ENCODE peak calls at places on chromosome 11, in eight cellular contexts. Z is GM13976, W is HFFc6, N is AG04449, X is AG10803, P is tibial artery, O is fibroblast of lung, B is A549. U is an unnamed sample.

GRCh38 chr11:48170176-48170839 is 46.3 kb upstream of the OR4B1 start:
- DNase-seq in O (peak; percentile 13), Z (no peak), X (peak; percentile 57), B (no peak), P (no peak), N (no peak), W (peak; percentile 10), U (no peak)

GRCh38 chr11:30245621-30246020 is 14.8 kb downstream of the FSHB start:
- DNase-seq in Z (no peak), W (no peak), P (no peak), N (no peak), X (no peak), O (no peak), B (no peak), U (no peak)

GRCh38 chr11:10975287-10975721 is 117.5 kb upstream of the ZBED5 start:
- DNase-seq in Z (no peak), X (no peak), P (no peak), O (no peak), B (no peak), N (no peak), W (no peak), U (no peak)

GRCh38 chr11:13486926-13487660 is 8.7 kb downstream of the PTH start:
- DNase-seq in P (no peak), W (no peak), Z (peak; percentile 42), X (peak; percentile 35), B (peak; percentile 15), O (peak; percentile 9), N (no peak), U (peak; percentile 73)

GRCh38 chr11:1774886-1775285 is 11.2 kb upstream of the CTSD start:
- DNase-seq in X (no peak), Z (no peak), P (peak; percentile 45), B (no peak), N (no peak), W (no peak), O (no peak), U (no peak)

GRCh38 chr11:37465221-37465620 is 867.2 kb upstream of the RAG2 start:
- DNase-seq in O (no peak), N (no peak), Z (no peak), B (no peak), P (no peak), W (no peak), X (no peak), U (no peak)

GRCh38 chr11:43969543-43969942 is 27.1 kb downstream of the C11orf96 start:
- DNase-seq in N (no peak), X (no peak), W (no peak), O (no peak), P (no peak), Z (no peak), B (no peak), U (no peak)

GRCh38 chr11:8828580-8829358 is 82.2 kb upstream of the AKIP1 start:
- DNase-seq in Z (no peak), N (no peak), W (no peak), B (no peak), O (no peak), P (no peak), X (peak; percentile 46), U (no peak)

GRCh38 chr11:113119074-113119473 is 157.9 kb downstream of the NCAM1 start:
- DNase-seq in Z (no peak), X (peak; percentile 28), N (no peak), B (no peak), O (no peak), W (no peak), P (no peak), U (no peak)

GRCh38 chr11:122205036-122205435 is 89.0 kb upstream of the BLID start:
- DNase-seq in X (peak; percentile 80), W (no peak), P (no peak), N (no peak), B (no peak), O (no peak), Z (no peak), U (no peak)

GRCh38 chr11:119108151-119108856 is 1.2 kb downstream of the C2CD2L start:
- DNase-seq in O (no peak), N (no peak), W (no peak), Z (peak; percentile 60), B (no peak), P (no peak), X (peak; percentile 11), U (peak; percentile 55)

GRCh38 chr11:74932169-74932568 is 16.7 kb downstream of the XRRA1 start:
- DNase-seq in W (peak; percentile 28), Z (no peak), N (no peak), P (no peak), X (no peak), B (no peak), O (peak; percentile 46), U (peak; percentile 55)

GRCh38 chr11:353315-353857 is 15.9 kb upstream of the B4GALNT4 start:
- DNase-seq in Z (no peak), B (no peak), N (peak; percentile 50), O (peak; percentile 86), W (peak; percentile 59), P (peak; percentile 96), X (peak; percentile 87), U (no peak)

GRCh38 chr11:60857378-60858232 is 1.9 kb upstream of the PTGDR2 start:
- DNase-seq in N (no peak), Z (no peak), W (peak; percentile 30), X (no peak), P (no peak), O (no peak), B (no peak), U (no peak)

GRCh38 chr11:104823638-104824037 is 74.6 kb downstream of the CASP12 start:
- DNase-seq in P (no peak), B (no peak), W (no peak), Z (no peak), N (no peak), X (no peak), O (no peak), U (no peak)

GRCh38 chr11:111334495-111335123 is 36.3 kb downstream of the POU2AF3 start:
- DNase-seq in O (no peak), N (no peak), P (no peak), B (no peak), X (no peak), Z (no peak), W (no peak), U (no peak)

GRCh38 chr11:129770993-129771392 is 44.7 kb upstream of the TMEM45B start:
- DNase-seq in N (no peak), X (no peak), P (no peak), Z (no peak), O (no peak), B (no peak), W (no peak), U (no peak)

GRCh38 chr11:16086229-16086628 is 270.1 kb downstream of the SOX6 start:
- DNase-seq in Z (no peak), O (no peak), W (no peak), N (no peak), P (no peak), B (no peak), X (no peak), U (no peak)

GRCh38 chr11:3155691-3156258 is 9.3 kb downstream of the OSBPL5 start:
- DNase-seq in W (peak; percentile 26), B (no peak), N (no peak), P (peak; percentile 66), O (peak; percentile 40), Z (no peak), X (peak; percentile 82), U (no peak)

GRCh38 chr11:116353517-116353916 is 419.3 kb downstream of the BUD13 start:
- DNase-seq in Z (no peak), W (no peak), X (no peak), P (no peak), O (no peak), B (no peak), N (no peak), U (no peak)

GRCh38 chr11:116360542-116360941 is 412.2 kb downstream of the BUD13 start:
- DNase-seq in Z (no peak), O (no peak), X (no peak), B (no peak), N (no peak), P (no peak), W (no peak), U (no peak)

GRCh38 chr11:116355104-116355503 is 417.7 kb downstream of the BUD13 start:
- DNase-seq in B (no peak), N (no peak), O (no peak), X (no peak), W (no peak), P (no peak), Z (no peak), U (no peak)

GRCh38 chr11:116352881-116353280 is 419.9 kb downstream of the BUD13 start:
- DNase-seq in X (no peak), B (no peak), N (no peak), O (no peak), P (no peak), Z (no peak), W (no peak), U (no peak)

DNA sequence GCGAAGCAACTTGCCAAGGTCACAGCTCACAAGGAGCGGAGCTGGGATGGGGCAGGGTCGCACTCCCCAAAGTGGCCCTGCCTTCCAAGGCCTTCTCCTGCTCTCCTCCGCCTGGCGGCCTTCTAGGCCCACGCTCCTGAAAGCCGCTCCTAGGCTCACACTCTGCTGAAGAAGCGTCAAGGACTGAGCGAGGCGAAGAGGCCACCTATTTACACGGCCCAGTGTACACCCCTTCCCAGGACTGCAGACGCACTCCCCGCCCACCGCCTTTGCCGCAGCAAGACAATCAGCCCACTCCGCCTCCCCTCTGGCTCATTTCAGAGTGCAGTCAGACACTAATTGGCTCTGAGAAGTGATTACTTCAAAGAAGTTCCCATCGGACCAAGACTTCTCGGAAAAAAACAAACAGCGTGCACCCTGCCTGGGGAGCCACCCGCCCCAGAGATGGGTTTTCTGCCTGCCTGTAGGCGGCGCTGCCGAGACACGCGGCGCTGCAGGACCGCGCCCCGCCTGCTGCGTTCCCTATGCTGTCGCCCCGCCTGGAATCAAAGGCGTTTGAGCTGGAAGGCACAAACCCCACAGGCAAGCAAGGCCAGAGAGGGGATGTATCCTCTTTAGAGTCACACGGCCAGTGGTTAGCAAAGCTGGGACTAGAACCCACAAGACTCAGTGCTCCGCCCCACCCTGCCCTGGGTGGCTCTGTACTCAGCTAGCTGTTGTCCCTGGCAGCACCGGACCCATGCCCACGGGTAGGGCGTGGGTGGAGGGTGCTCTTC is 414.8 kb downstream of the BUD13 start:
- DNase-seq in O (no peak), X (no peak), N (no peak), W (no peak), P (no peak), Z (peak; percentile 55), B (no peak), U (peak; percentile 7)
- TF ChIP-seq CTCF in O (no peak), X (no peak), N (peak; percentile 28), W (no peak), P (no peak), Z (peak; percentile 46), B (no peak), U (peak; percentile 48)

GRCh38 chr11:71266114-71266833 is 13.9 kb upstream of the SHANK2 start:
- DNase-seq in Z (no peak), P (no peak), N (no peak), X (no peak), B (no peak), O (no peak), W (no peak), U (no peak)
- TF ChIP-seq CTCF in Z (no peak), P (no peak), N (no peak), X (no peak), B (no peak), O (no peak), W (no peak), U (no peak)

GRCh38 chr11:106581399-106581798 is 436.9 kb downstream of the GUCY1A2 start:
- DNase-seq in P (no peak), X (no peak), O (peak; percentile 30), B (no peak), Z (no peak), N (no peak), W (no peak), U (no peak)
- TF ChIP-seq CTCF in P (no peak), X (no peak), O (no peak), B (no peak), Z (no peak), N (no peak), W (no peak), U (no peak)

GRCh38 chr11:107123022-107123421 is 104.7 kb upstream of the GUCY1A2 start:
- DNase-seq in X (no peak), N (no peak), O (no peak), P (no peak), B (no peak), W (no peak), Z (no peak), U (no peak)
- TF ChIP-seq CTCF in X (no peak), N (peak; percentile 2), O (no peak), P (no peak), B (no peak), W (no peak), Z (no peak), U (no peak)